ENCODE peak calls at places on chromosomes 13 and 19, in eight cellular contexts. T, R, U, D, L, E, C and H are unnamed samples.

GRCh38 chr19:17718467-17718987 is 753 bp upstream of the MAP1S start:
- DNase-seq in C (no peak), E (no peak), R (no peak), T (no peak), L (no peak), U (no peak), D (no peak), H (no peak)

GRCh38 chr13:73335226-73335625 is 276.4 kb downstream of the KLF5 start:
- DNase-seq in E (no peak), C (no peak), R (no peak), U (peak), D (no peak), L (peak), T (no peak), H (no peak)

GRCh38 chr13:50589651-50590054 is 253.8 kb downstream of the DLEU7 start:
- DNase-seq in L (peak), T (no peak), C (no peak), R (no peak), E (no peak), D (no peak), U (peak), H (no peak)

GRCh38 chr19:49761625-49762311 is 1.3 kb downstream of the TSKS start:
- DNase-seq in U (no peak), T (peak), L (no peak), E (no peak), R (no peak), C (no peak), D (no peak), H (no peak)

GRCh38 chr13:23505007-23505406 is 65.2 kb upstream of the TNFRSF19 start:
- DNase-seq in D (no peak), E (no peak), T (no peak), C (no peak), R (no peak), L (peak), U (no peak), H (no peak)

GRCh38 chr13:113584870-113585671 is 518 bp downstream of the TFDP1 start:
- DNase-seq in U (no peak), C (no peak), D (no peak), L (no peak), R (peak), T (peak), E (no peak), H (no peak)

GRCh38 chr19:35038623-35039512 is 2.7 kb upstream of the HPN start:
- DNase-seq in R (peak), C (no peak), E (no peak), T (no peak), L (no peak), D (no peak), U (no peak), H (no peak)

GRCh38 chr19:29842471-29843179 is 30.8 kb downstream of the CCNE1 start:
- DNase-seq in L (no peak), D (no peak), C (no peak), R (peak), T (no peak), U (no peak), E (no peak), H (no peak)

GRCh38 chr13:44374348-44374712 is 706 bp downstream of the SERP2 start:
- DNase-seq in D (no peak), R (no peak), T (no peak), U (no peak), C (no peak), E (no peak), L (no peak), H (no peak)

GRCh38 chr19:10501971-10502523 is 1.1 kb downstream of the KEAP1 start:
- DNase-seq in R (peak), U (no peak), C (peak), E (peak), L (no peak), D (peak), T (peak), H (peak)

GRCh38 chr19:24057144-24057543 is 29.8 kb upstream of the ZNF254 start:
- DNase-seq in T (no peak), R (no peak), C (no peak), L (no peak), E (no peak), D (no peak), U (no peak), H (no peak)

GRCh38 chr13:80160110-80160509 is 180.8 kb downstream of the SPRY2 start:
- DNase-seq in U (no peak), E (peak), R (no peak), C (no peak), T (no peak), D (no peak), L (no peak), H (no peak)

GRCh38 chr19:13160557-13160956 is 10.3 kb downstream of the IER2 start:
- DNase-seq in E (no peak), D (no peak), T (no peak), R (no peak), U (no peak), C (no peak), L (no peak), H (no peak)

GRCh38 chr13:111852701-111853100 is 214.2 kb upstream of the SOX1 start:
- DNase-seq in U (no peak), L (no peak), T (no peak), D (no peak), E (no peak), C (no peak), R (no peak), H (no peak)

GRCh38 chr19:45717131-45717982 is 13.3 kb downstream of the FBXO46 start:
- DNase-seq in D (peak), T (peak), E (peak), C (peak), L (peak), U (peak), R (peak), H (peak)

GRCh38 chr13:49791753-49792549 is 531 bp downstream of the KPNA3 start:
- DNase-seq in D (peak), T (peak), E (peak), U (no peak), C (no peak), L (peak), R (no peak), H (peak)

GRCh38 chr13:50910483-50910805 is 853 bp downstream of the RNASEH2B start:
- DNase-seq in C (peak), D (peak), L (peak), E (no peak), T (peak), U (no peak), R (no peak), H (peak)

GRCh38 chr13:53028637-53029121 is at the start of gene OLFM4:
- DNase-seq in U (no peak), T (no peak), C (no peak), E (no peak), D (no peak), R (no peak), L (no peak), H (no peak)

GRCh38 chr13:79225487-79226232 is 180.4 kb downstream of the RBM26 start:
- DNase-seq in L (no peak), T (no peak), R (no peak), E (no peak), U (no peak), C (no peak), D (no peak), H (no peak)

GRCh38 chr13:104357672-104358314 is 1291.6 kb upstream of the SLC10A2 start:
- DNase-seq in L (no peak), D (no peak), R (no peak), U (no peak), T (no peak), C (no peak), E (no peak), H (no peak)

GRCh38 chr19:51292971-51293370 is 18.5 kb upstream of the IGLON5 start:
- DNase-seq in L (no peak), E (peak), D (no peak), R (no peak), T (no peak), C (no peak), U (no peak), H (peak)

GRCh38 chr13:44578064-44578394 is 1.9 kb upstream of the TSC22D1 start:
- DNase-seq in T (no peak), E (no peak), R (no peak), U (no peak), L (no peak), C (no peak), D (no peak), H (peak)

GRCh38 chr13:27188239-27188638 is 16.6 kb upstream of the USP12 start:
- DNase-seq in C (no peak), L (no peak), U (no peak), T (no peak), E (no peak), R (no peak), D (no peak), H (no peak)